ENCODE peak calls at places on chromosomes 4 and X, in eight cellular contexts. X is ovary; N is WERI-Rb-1; Q is AG10803; R is CD8-positive, alpha-beta T cell; W is PC-3; O is H1; U is dorsolateral prefrontal cortex. G is an unnamed sample.

GRCh38 chr4:118288097-118288496 is 64.7 kb downstream of the PRSS12 start:
- DNase-seq in X (no peak), N (no peak), Q (peak), R (no peak), W (no peak), O (no peak), U (no peak), G (peak)

GRCh38 chr4:183299464-183299863 is 20.6 kb downstream of the CLDN22 start:
- DNase-seq in X (no peak), N (no peak), Q (no peak), R (no peak), W (no peak), O (no peak), U (no peak), G (no peak)

GRCh38 chrX:10110984-10111363 is 45.8 kb upstream of the CLCN4 start:
- DNase-seq in X (no peak), N (no peak), Q (peak), R (peak), W (no peak), O (no peak), U (no peak), G (peak)

GRCh38 chr4:113901994-113902787 is 77.3 kb downstream of the ARSJ start:
- DNase-seq in X (no peak), N (no peak), Q (no peak), R (peak), W (peak), O (no peak), U (no peak), G (no peak)

GRCh38 chr4:124262211-124263179 is 450.0 kb downstream of the ANKRD50 start:
- DNase-seq in X (peak), N (peak), Q (peak), R (peak), W (peak), O (peak), U (peak), G (peak)

GRCh38 chrX:36334508-36335015 is 415.0 kb downstream of the CFAP47 start:
- DNase-seq in X (no peak), N (no peak), Q (no peak), R (no peak), W (peak), O (no peak), U (no peak), G (no peak)

GRCh38 chrX:152915541-152916241 is 17.8 kb downstream of the ZNF185 start:
- DNase-seq in X (no peak), N (peak), Q (no peak), R (peak), W (peak), O (peak), U (no peak), G (peak)

GRCh38 chr4:17577660-17578481 is 873 bp downstream of the LAP3 start:
- DNase-seq in X (peak), N (peak), Q (peak), R (peak), W (peak), O (no peak), U (peak), G (peak)

GRCh38 chr4:96389752-96390151 is 549.9 kb downstream of the PDHA2 start:
- DNase-seq in X (no peak), N (no peak), Q (no peak), R (no peak), W (no peak), O (no peak), U (no peak), G (no peak)

GRCh38 chr4:78951862-78952472 is 12.7 kb upstream of the PAQR3 start:
- DNase-seq in X (no peak), N (peak), Q (peak), R (peak), W (peak), O (no peak), U (no peak), G (peak)

GRCh38 chr4:95289028-95289634 is 259.6 kb downstream of the UNC5C start:
- DNase-seq in X (peak), N (no peak), Q (no peak), R (no peak), W (peak), O (no peak), U (no peak), G (peak)

GRCh38 chrX:124651031-124651430 is 304.7 kb downstream of the SH2D1A start:
- DNase-seq in X (no peak), N (no peak), Q (no peak), R (no peak), W (no peak), O (no peak), U (no peak), G (no peak)

GRCh38 chr4:159368320-159368719 is 265.4 kb downstream of the RAPGEF2 start:
- DNase-seq in X (no peak), N (no peak), Q (peak), R (no peak), W (no peak), O (no peak), U (no peak), G (peak)

GRCh38 chrX:84974803-84975202 is 28.9 kb upstream of the APOOL start:
- DNase-seq in X (no peak), N (no peak), Q (no peak), R (no peak), W (no peak), O (no peak), U (no peak), G (no peak)

GRCh38 chr4:83866821-83867220 is 330.9 kb downstream of the GPAT3 start:
- DNase-seq in X (no peak), N (no peak), Q (no peak), R (no peak), W (peak), O (no peak), U (no peak), G (no peak)

GRCh38 chr4:73223258-73223651 is 35.3 kb downstream of the ANKRD17 start:
- DNase-seq in X (no peak), N (no peak), Q (no peak), R (no peak), W (no peak), O (no peak), U (no peak), G (no peak)
- H3K4me3 ChIP-seq in X (peak), N (peak), Q (peak), R (peak), W (peak), O (no peak), U (peak), G (peak)

GRCh38 chr4:139806929-139807328 is 141.3 kb downstream of the MGST2 start:
- DNase-seq in X (no peak), N (no peak), Q (no peak), R (no peak), W (no peak), O (no peak), U (no peak), G (no peak)
- TF ChIP-seq CTCF in X (no peak), N (no peak), Q (no peak), R (no peak), W (peak), O (no peak), U (no peak), G (no peak)

GRCh38 chr4:163164110-163164509 is 2.6 kb downstream of the NAF1 start:
- DNase-seq in X (no peak), N (no peak), Q (no peak), R (no peak), W (no peak), O (no peak), U (no peak), G (no peak)
- H3K4me3 ChIP-seq in X (no peak), N (no peak), Q (no peak), R (no peak), W (no peak), O (no peak), U (no peak), G (no peak)

GRCh38 chr4:73729534-73730165 is 10.7 kb upstream of the CXCL8 start:
- DNase-seq in X (peak), N (peak), Q (peak), R (no peak), W (peak), O (no peak), U (peak), G (peak)
- TF ChIP-seq CTCF in X (peak), N (peak), Q (peak), R (no peak), W (peak), O (peak), U (peak), G (peak)

DNA sequence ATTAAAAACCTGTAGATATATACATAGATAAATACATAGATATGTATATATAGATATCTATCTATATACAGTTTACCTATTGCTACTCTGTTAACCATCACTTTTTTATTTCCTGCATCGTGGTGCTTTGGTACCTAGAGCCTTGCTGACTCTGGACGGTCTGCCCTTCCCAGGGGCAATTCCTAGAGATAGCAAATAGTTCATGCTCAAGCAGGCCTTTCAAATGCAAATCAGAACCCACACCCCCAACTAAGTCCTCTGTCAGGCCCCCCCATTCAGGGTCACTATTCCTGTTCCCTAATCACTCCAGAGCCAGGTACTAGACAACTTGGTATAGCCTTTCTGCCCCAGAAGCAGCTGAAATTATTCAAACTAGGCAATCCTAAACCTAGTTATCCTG is 273.5 kb upstream of the ADGRL3 start:
- DNase-seq in X (no peak), N (no peak), Q (no peak), R (no peak), W (no peak), O (no peak), U (no peak), G (no peak)
- H3K4me3 ChIP-seq in X (no peak), N (no peak), Q (no peak), R (no peak), W (no peak), O (no peak), U (no peak), G (no peak)

DNA sequence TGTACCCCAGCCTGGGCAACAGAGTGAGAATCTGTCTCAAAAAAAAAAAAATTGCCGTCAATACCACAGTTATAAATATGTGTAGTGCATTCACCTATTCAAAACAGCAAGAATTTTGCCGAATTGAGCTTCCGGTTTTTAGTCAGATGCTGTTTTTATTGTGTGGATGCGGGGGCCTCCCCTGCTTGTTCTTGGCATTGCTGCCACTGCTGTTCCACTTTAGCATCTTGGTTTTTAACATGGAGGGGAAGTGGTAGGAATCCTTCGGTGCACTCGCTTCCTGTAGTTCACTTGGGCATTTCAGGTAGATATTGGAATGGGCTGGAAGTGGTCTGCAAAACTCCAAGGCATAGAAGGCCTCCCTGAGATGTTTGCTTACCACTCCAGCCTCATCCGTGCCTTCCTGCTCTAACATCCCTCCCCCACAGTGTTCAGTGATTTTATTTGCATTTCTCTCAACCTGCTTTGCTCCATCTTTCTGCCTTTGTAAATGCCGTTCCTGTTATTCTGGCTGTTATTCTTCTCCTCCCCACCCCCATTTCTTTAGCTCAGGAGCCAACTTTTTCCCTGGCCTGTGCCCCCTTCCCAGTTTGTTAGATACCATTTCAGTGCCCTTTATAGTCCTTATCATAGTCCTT is 25.5 kb downstream of the MOB1B start:
- DNase-seq in X (no peak), N (no peak), Q (no peak), R (peak), W (no peak), O (no peak), U (no peak), G (no peak)
- TF ChIP-seq CTCF in X (no peak), N (no peak), Q (no peak), R (no peak), W (no peak), O (no peak), U (no peak), G (no peak)